ENCODE peak calls at places on chromosomes 13 and 19, in seven cellular contexts. N, A, F, G, I, E and M are unnamed samples. For H3K4me1, the result is how much of the 10 kb centered on the place peaks cover.

GRCh38 chr13:97723655-97724054 is 229.8 kb upstream of the IPO5 start:
- DNase-seq in N (no peak), I (no peak), G (no peak), E (no peak), A (no peak), F (no peak), M (no peak)

GRCh38 chr13:58300224-58300623 is 668.7 kb downstream of the PCDH17 start:
- DNase-seq in I (no peak), A (no peak), N (no peak), G (no peak), E (no peak), F (no peak), M (no peak)

GRCh38 chr13:56351041-56351440 is 789.7 kb upstream of the PRR20A start:
- DNase-seq in N (peak), I (no peak), A (no peak), E (no peak), G (no peak), F (no peak), M (no peak)

GRCh38 chr13:75724742-75725504 is 88.8 kb downstream of the LMO7 start:
- DNase-seq in A (no peak), I (no peak), F (no peak), N (no peak), G (no peak), E (no peak), M (no peak)

GRCh38 chr19:10749435-10750384 is 31.8 kb downstream of the DNM2 start:
- DNase-seq in A (no peak), N (no peak), G (no peak), F (peak), I (peak), E (no peak), M (no peak)

GRCh38 chr19:10009269-10009665 is 1.0 kb downstream of the COL5A3 start:
- DNase-seq in I (peak), G (peak), E (no peak), N (peak), F (peak), A (no peak), M (no peak)

GRCh38 chr13:41650706-41651105 is 193.4 kb downstream of the RGCC start:
- DNase-seq in I (no peak), A (no peak), N (no peak), G (no peak), E (no peak), F (no peak), M (no peak)

GRCh38 chr19:39858541-39858940 is 12.4 kb upstream of the FBL start:
- DNase-seq in A (no peak), G (no peak), I (peak), F (peak), E (no peak), N (peak), M (no peak)

GRCh38 chr13:46905249-46905648 is 8.4 kb upstream of the HTR2A start:
- DNase-seq in F (no peak), G (no peak), I (no peak), E (no peak), A (peak), N (peak), M (no peak)

GRCh38 chr13:95404141-95404882 is 103.1 kb upstream of the ABCC4 start:
- DNase-seq in G (peak), I (peak), A (peak), N (peak), F (peak), E (peak), M (peak)

GRCh38 chr19:47107953-47108746 is 5.4 kb downstream of the ZC3H4 start:
- DNase-seq in F (no peak), G (no peak), A (no peak), I (no peak), N (no peak), E (no peak), M (no peak)

GRCh38 chr13:43293986-43294880 is 270.8 kb downstream of the DNAJC15 start:
- DNase-seq in F (no peak), E (no peak), G (no peak), N (no peak), I (no peak), A (no peak), M (no peak)

GRCh38 chr19:3565177-3565576 is 7.6 kb upstream of the HMG20B start:
- DNase-seq in E (no peak), A (no peak), F (no peak), N (no peak), I (no peak), G (no peak), M (no peak)

GRCh38 chr19:14166448-14166847 is 30.1 kb upstream of the ASF1B start:
- DNase-seq in E (no peak), A (no peak), I (no peak), N (no peak), F (no peak), G (no peak), M (no peak)

GRCh38 chr13:93151277-93151676 is 75.3 kb upstream of the GPC6 start:
- DNase-seq in I (no peak), E (no peak), N (no peak), G (no peak), A (no peak), F (no peak), M (no peak)

GRCh38 chr13:45179428-45179827 is 21.4 kb downstream of the KCTD4 start:
- DNase-seq in I (no peak), G (no peak), F (no peak), N (no peak), E (no peak), A (no peak), M (no peak)

GRCh38 chr13:93876236-93876635 is 603.2 kb downstream of the DCT start:
- DNase-seq in I (no peak), G (no peak), F (no peak), A (no peak), E (no peak), N (no peak), M (no peak)

GRCh38 chr13:42056146-42056545 is 7.7 kb downstream of the DGKH start:
- DNase-seq in E (no peak), I (no peak), G (no peak), A (no peak), F (no peak), N (no peak), M (no peak)

GRCh38 chr19:16605115-16605514 is 22.9 kb downstream of the MED26 start:
- DNase-seq in I (no peak), A (no peak), F (no peak), N (no peak), E (no peak), G (no peak), M (no peak)
- H3K27ac ChIP-seq in I (no peak), A (peak), F (no peak), N (no peak), E (no peak), G (no peak), M (no peak)

DNA sequence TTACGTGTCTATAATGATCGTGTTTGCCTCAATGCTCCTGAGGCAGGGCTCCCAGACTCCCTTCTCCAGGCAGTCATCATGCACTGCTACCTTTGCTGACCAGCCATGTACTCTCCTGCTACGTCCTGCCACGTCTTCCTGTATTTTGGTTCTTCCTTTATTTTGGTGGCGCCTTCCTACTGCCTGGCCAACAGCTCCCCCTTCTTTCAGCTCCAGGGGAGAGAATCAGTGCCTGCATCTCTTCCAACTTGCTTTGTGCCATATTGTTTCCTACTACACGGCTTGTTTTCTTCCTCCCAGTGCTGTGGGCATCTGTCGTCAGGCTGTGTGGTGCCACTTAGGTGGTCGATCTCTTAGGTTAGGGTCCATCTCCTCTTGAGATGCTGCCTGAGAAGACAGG is 96.2 kb downstream of the FGF9 start:
- DNase-seq in I (no peak), A (no peak), G (no peak), F (no peak), E (no peak), N (no peak), M (no peak)
- TF ChIP-seq CTCF in I (no peak), A (no peak), G (no peak), F (no peak), E (no peak), N (no peak), M (no peak)

GRCh38 chr13:110509971-110510786 is 51.3 kb downstream of the RAB20 start:
- DNase-seq in A (peak), N (no peak), I (no peak), F (no peak), E (no peak), G (peak), M (no peak)
- H3K4me1 ChIP-seq in A (under half), N (under half), I (under half), F (half or more), E (under half), G (half or more), M (under half)

GRCh38 chr19:1125601-1126533 is 22.1 kb downstream of the GPX4 start:
- DNase-seq in E (no peak), F (no peak), G (no peak), I (peak), A (no peak), N (no peak), M (no peak)
- H3K27ac ChIP-seq in E (peak), F (no peak), G (no peak), I (peak), A (no peak), N (no peak), M (peak)

DNA sequence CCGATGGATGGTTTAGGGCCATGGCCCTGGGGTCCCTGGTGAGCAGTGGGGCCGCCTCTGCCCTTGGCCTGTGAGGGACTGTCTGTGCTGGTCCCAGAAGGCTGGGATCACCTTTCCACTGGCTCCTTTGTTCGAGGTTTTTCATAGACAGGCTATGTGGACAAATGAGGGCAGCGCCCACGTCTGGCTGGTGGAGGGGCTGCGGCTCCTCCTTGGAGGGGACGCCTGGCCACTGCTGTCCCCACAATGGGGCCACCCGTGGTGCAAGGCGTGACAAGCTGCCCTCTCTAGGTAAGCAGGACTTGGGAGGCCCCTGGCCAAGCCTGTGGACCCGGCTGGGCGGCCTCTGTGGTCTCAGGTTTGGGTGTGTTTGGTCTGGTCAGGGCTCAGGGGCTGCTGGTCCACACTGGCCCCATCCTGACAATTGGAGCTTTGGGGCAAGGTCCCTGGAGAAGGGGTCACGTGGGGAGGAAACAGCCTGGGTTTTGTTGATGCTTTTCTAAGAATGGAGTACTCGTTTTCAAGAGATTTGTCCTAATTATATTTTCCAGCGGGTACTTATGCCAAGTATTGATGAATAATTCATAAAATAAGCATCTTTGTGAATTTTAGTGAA is 33.3 kb downstream of the MCF2L start:
- DNase-seq in E (no peak), N (peak), I (no peak), A (no peak), G (no peak), F (no peak), M (no peak)
- TF ChIP-seq CTCF in E (no peak), N (peak), I (peak), A (no peak), G (no peak), F (peak), M (no peak)